ENCODE peak calls at places on chromosomes 2 and 18, in six cellular contexts. G is fibroblast of the aortic adventitia, W is endodermal cell, L is tibial nerve, T is H1, C is transverse colon. E is an unnamed sample.

GRCh38 chr2:177232098-177232704 is 19.6 kb downstream of the HNRNPA3 start:
- DNase-seq in W (no peak), L (no peak), T (no peak), G (no peak), C (no peak), E (no peak)

GRCh38 chr2:127565261-127566138 is 30.0 kb downstream of the MYO7B start:
- DNase-seq in W (peak), T (no peak), G (no peak), C (no peak), L (no peak), E (no peak)

GRCh38 chr2:101679037-101679726 is 18.3 kb upstream of the MAP4K4 start:
- DNase-seq in L (no peak), G (peak), W (no peak), C (no peak), T (no peak), E (no peak)

GRCh38 chr2:7063789-7064188 is 146.6 kb downstream of the RNF144A start:
- DNase-seq in W (no peak), T (no peak), C (no peak), L (no peak), G (no peak), E (no peak)

GRCh38 chr2:71894266-71894665 is 253.4 kb downstream of the CYP26B1 start:
- DNase-seq in W (peak), L (no peak), C (no peak), G (no peak), T (no peak), E (no peak)

GRCh38 chr2:125455110-125455509 is 1200.8 kb upstream of the GYPC start:
- DNase-seq in T (no peak), C (no peak), W (no peak), G (no peak), L (no peak), E (no peak)

GRCh38 chr2:133660511-133660910 is 92.2 kb upstream of the NCKAP5 start:
- DNase-seq in G (no peak), T (no peak), W (no peak), C (no peak), L (no peak), E (no peak)

GRCh38 chr2:132692816-132693215 is 22.8 kb upstream of the LYPD1 start:
- DNase-seq in T (no peak), W (no peak), L (no peak), G (peak), C (no peak), E (no peak)

GRCh38 chr2:152387046-152387445 is 52.1 kb downstream of the FMNL2 start:
- DNase-seq in C (no peak), G (peak), L (no peak), T (no peak), W (no peak), E (no peak)

GRCh38 chr2:84874381-84875212 is 6.3 kb downstream of the TRABD2A start:
- DNase-seq in G (peak), T (no peak), L (no peak), C (no peak), W (peak), E (no peak)

GRCh38 chr18:8529609-8530008 is 79.6 kb upstream of the RAB12 start:
- DNase-seq in C (no peak), G (no peak), L (no peak), W (no peak), T (no peak), E (no peak)

GRCh38 chr2:234029150-234029733 is 21.3 kb upstream of the SPP2 start:
- DNase-seq in T (no peak), L (no peak), W (no peak), C (no peak), G (no peak), E (no peak)

GRCh38 chr18:2570772-2571199 is 519 bp downstream of the METTL4 start:
- DNase-seq in T (peak), W (peak), G (peak), L (peak), C (peak), E (peak)

GRCh38 chr18:55509631-55510372 is 78.2 kb downstream of the TCF4 start:
- DNase-seq in G (peak), T (no peak), L (no peak), C (no peak), W (no peak), E (no peak)

GRCh38 chr2:71933467-71934319 is 214.0 kb downstream of the CYP26B1 start:
- DNase-seq in W (peak), L (no peak), G (peak), C (no peak), T (no peak), E (no peak)

GRCh38 chr2:182548031-182548950 is 121.5 kb upstream of the PDE1A start:
- DNase-seq in G (peak), T (no peak), C (no peak), W (no peak), L (no peak), E (no peak)

GRCh38 chr2:173667014-173667413 is 298.2 kb downstream of the SP3 start:
- DNase-seq in T (no peak), W (no peak), L (no peak), C (no peak), G (peak), E (no peak)

GRCh38 chr18:75068682-75069435 is 140.1 kb downstream of the PTGR3 start:
- DNase-seq in C (no peak), T (no peak), W (no peak), L (no peak), G (no peak), E (no peak)

GRCh38 chr18:75066223-75066622 is 142.7 kb downstream of the PTGR3 start:
- DNase-seq in W (no peak), T (no peak), L (no peak), C (no peak), G (no peak), E (no peak)

GRCh38 chr18:75065251-75066000 is 143.5 kb downstream of the PTGR3 start:
- DNase-seq in W (no peak), G (no peak), T (no peak), L (no peak), C (no peak), E (no peak)

GRCh38 chr18:75067996-75068645 is 140.8 kb downstream of the PTGR3 start:
- DNase-seq in C (no peak), W (peak), T (no peak), G (no peak), L (no peak), E (no peak)

DNA sequence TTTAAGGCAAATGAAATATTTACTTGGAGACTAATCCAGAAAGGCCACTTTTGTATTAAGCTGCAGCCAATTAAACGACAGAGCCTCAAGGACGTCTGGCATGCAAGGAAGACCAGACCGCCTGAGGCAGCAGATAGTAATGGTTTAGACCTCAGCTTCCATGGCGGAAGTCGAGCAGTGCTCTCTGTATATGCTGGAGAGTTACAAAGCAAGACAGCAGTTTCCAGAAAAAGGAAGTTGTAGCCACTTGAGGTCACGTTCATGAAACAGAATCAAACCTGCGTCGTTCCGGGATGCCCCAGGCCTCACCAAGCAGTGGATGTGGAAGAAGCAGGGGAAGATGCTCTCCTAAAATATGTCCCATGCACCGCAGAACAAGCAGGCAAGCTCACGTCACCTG is 142.0 kb downstream of the PTGR3 start:
- DNase-seq in W (no peak), T (no peak), G (no peak), L (no peak), C (no peak), E (no peak)
- TF ChIP-seq CTCF in W (no peak), T (no peak), G (no peak), L (no peak), C (no peak), E (no peak)

GRCh38 chr18:38940475-38940862 is 1374.9 kb upstream of the CELF4 start:
- DNase-seq in L (no peak), W (no peak), G (no peak), T (no peak), C (no peak), E (no peak)

GRCh38 chr18:38944446-38945024 is 1378.9 kb upstream of the CELF4 start:
- DNase-seq in C (no peak), L (no peak), W (peak), T (no peak), G (no peak), E (no peak)

DNA sequence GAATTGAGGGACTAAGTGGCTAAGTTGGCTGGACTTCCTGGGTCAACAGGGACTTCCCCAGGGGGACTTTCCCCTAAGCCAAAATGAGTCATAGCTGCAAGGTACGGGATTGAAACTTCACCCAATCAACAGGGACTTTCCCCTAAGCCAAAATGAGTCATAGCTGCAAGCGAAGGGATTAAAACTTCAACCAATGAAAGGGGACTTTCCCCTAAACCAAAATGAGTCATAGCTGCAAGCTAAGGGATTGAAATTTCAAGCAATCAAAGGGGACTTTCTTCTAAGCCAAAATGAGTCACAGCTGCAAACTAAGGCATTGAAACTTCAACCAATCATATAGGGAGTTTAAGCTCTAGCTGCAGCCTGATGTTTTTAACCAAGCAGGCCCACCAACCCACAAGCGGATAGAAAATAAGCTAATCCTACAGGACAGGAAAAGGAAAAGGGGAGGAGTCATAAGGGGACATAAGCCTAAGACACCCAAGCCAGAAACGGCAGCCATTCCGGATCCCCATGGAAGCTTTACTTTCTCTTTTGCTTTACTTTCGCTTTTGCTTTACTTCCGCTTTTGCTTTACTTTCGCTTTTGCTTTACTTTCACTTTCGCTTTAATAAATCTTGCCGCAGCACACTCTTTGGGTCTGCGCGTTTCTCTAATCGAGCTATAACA is 1375.4 kb upstream of the CELF4 start:
- DNase-seq in T (no peak), C (no peak), L (no peak), G (peak), W (no peak), E (no peak)
- H3K4me3 ChIP-seq in T (no peak), C (no peak), L (peak), G (no peak), W (no peak), E (no peak)

GRCh38 chr2:28382755-28383154 is 9.9 kb upstream of the FOSL2 start:
- DNase-seq in L (no peak), C (no peak), G (no peak), T (no peak), W (no peak), E (no peak)

GRCh38 chr2:28380185-28380584 is 12.5 kb upstream of the FOSL2 start:
- DNase-seq in G (no peak), W (no peak), C (no peak), T (no peak), L (no peak), E (no peak)

GRCh38 chr2:28377984-28378678 is 14.5 kb upstream of the FOSL2 start:
- DNase-seq in T (no peak), G (no peak), L (no peak), W (peak), C (peak), E (peak)

GRCh38 chr2:28378679-28379392 is 13.8 kb upstream of the FOSL2 start:
- DNase-seq in T (no peak), W (no peak), L (no peak), G (no peak), C (no peak), E (no peak)

GRCh38 chr2:28381225-28382180 is 11.2 kb upstream of the FOSL2 start:
- DNase-seq in L (no peak), W (no peak), T (no peak), C (peak), G (no peak), E (no peak)
- TF ChIP-seq CTCF in L (no peak), W (no peak), T (no peak), C (no peak), G (no peak), E (no peak)

GRCh38 chr2:148928395-148928794 is 53.4 kb downstream of the KIF5C start:
- DNase-seq in C (no peak), L (no peak), G (no peak), T (no peak), W (no peak), E (no peak)

GRCh38 chr2:148922776-148923175 is 47.7 kb downstream of the KIF5C start:
- DNase-seq in T (no peak), L (no peak), C (no peak), W (no peak), G (no peak), E (no peak)

GRCh38 chr2:148930046-148930775 is 55.2 kb downstream of the KIF5C start:
- DNase-seq in G (peak), W (no peak), L (no peak), T (no peak), C (no peak), E (no peak)

GRCh38 chr2:148926291-148926961 is 51.4 kb downstream of the KIF5C start:
- DNase-seq in W (peak), T (peak), G (peak), C (peak), L (no peak), E (no peak)

GRCh38 chr2:148927010-148927409 is 52.0 kb downstream of the KIF5C start:
- DNase-seq in T (no peak), L (no peak), G (no peak), C (peak), W (no peak), E (no peak)
- H3K4me3 ChIP-seq in T (no peak), L (no peak), G (no peak), C (peak), W (no peak), E (no peak)

DNA sequence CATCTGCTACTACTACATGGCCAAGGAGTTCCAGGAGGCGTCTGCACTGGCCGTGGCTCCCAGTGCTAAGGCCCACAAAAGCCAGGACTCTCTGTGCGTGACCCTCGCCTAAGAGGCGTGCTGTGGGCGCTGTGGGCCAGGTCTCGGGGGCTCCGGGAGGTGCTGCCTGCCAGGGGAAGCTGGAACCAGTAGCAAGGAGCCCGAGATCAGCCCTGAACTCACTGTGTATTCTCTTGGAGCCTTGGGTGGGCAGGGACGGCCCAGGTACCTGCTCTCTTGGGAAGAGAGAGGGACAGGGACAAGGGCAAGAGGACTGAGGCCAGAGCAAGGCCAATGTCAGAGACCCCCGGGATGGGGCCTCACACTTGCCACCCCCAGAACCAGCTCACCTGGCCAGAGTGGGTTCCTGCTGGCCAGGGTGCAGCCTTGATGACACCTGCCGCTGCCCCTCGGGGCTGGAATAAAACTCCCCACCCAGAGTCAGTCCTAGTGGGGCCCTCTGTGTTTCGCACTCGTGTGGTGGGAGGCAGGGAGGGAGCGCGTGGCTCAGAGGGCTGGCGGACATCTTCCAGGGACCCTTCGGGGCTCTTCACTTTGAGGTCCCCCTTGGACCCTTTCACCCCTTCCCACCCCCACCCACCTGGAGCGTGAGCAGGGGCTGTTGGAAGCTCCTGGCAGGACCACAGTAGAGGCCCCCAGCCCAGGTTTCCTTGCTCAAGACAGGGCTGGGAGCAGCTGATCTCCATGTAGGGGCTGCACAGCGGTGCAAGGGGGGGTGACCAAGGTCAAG is 5.7 kb downstream of the GPR35 start:
- DNase-seq in L (no peak), W (peak), G (no peak), C (no peak), T (no peak), E (no peak)
- TF ChIP-seq CTCF in L (no peak), W (no peak), G (no peak), C (no peak), T (no peak), E (no peak)

GRCh38 chr2:136112949-136113766 is 4.8 kb downstream of the CXCR4 start:
- DNase-seq in C (no peak), L (no peak), T (no peak), W (no peak), G (no peak), E (no peak)
- H3K4me3 ChIP-seq in C (no peak), L (no peak), T (no peak), W (peak), G (no peak), E (no peak)

GRCh38 chr2:118539290-118539689 is 308.2 kb downstream of the EN1 start:
- DNase-seq in G (peak), L (peak), C (no peak), T (peak), W (peak), E (no peak)
- TF ChIP-seq CTCF in G (peak), L (peak), C (no peak), T (peak), W (peak), E (no peak)

GRCh38 chr2:10089565-10090183 is 9.5 kb upstream of the CYS1 start:
- DNase-seq in G (no peak), C (no peak), T (no peak), W (no peak), L (no peak), E (no peak)

GRCh38 chr2:10087360-10087759 is 7.1 kb upstream of the CYS1 start:
- DNase-seq in L (no peak), G (no peak), C (no peak), T (no peak), W (no peak), E (no peak)

GRCh38 chr2:10086950-10087349 is 6.7 kb upstream of the CYS1 start:
- DNase-seq in W (no peak), L (no peak), G (no peak), T (no peak), C (no peak), E (no peak)

GRCh38 chr2:10094271-10094814 is 14.1 kb upstream of the CYS1 start:
- DNase-seq in C (no peak), T (no peak), L (no peak), G (no peak), W (peak), E (no peak)

DNA sequence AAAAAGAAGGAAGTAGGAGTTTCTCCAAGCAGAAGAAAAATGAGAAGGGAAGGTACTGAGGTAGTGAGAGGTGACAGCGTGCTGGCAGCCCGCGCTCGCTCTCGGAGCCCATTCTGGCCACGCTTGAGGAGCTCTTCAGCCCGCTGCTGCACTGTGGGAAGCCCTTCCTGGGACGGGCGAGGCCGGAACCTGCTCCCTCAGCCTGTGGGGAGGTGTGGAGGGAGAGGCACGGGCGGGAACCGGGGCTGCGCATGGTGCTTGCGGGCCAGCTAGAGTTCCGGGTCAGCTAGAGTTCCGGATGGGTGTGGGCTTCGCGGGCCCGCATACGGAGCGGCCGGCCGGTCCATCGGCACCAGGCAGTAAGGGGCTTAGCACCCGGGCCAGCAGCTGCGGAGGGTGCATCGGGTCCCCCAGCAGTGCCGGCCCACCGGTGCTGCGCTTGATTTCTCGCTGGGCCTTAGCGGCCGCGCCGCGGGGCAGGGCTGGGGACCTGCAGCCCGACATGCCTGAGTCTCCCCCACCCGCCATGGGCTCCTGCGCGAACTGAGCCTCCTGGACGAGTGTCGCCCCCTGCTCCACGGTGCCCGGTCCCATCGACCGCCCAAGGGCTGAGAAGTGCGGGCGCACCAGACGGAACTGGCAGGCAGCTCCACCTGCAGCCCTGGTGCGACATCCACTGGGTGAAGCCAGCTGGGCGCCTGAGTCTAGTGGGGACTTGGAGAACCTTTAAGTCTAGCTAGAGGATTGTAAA is 11.1 kb upstream of the CYS1 start:
- DNase-seq in G (no peak), L (no peak), T (no peak), W (no peak), C (peak), E (no peak)
- H3K4me3 ChIP-seq in G (no peak), L (peak), T (no peak), W (no peak), C (peak), E (no peak)

GRCh38 chr18:25348361-25349130 is 3.4 kb downstream of the ZNF521 start:
- DNase-seq in L (no peak), C (no peak), G (no peak), W (no peak), T (no peak), E (no peak)
- TF ChIP-seq CTCF in L (no peak), C (no peak), G (no peak), W (no peak), T (no peak), E (no peak)

GRCh38 chr2:218896501-218897393 is 16.1 kb downstream of the WNT10A start:
- DNase-seq in W (peak), T (no peak), G (no peak), L (no peak), C (peak), E (no peak)
- H3K4me3 ChIP-seq in W (peak), T (peak), G (no peak), L (peak), C (peak), E (no peak)